ENCODE peak calls at places on chromosome 14, in ten cellular contexts. S is hepatocyte, M is gastrocnemius medialis, K is dorsolateral prefrontal cortex, N is cardiac muscle cell, R is cardiac fibroblast, V is BJ, E is astrocyte of the cerebellum, P is fibroblast of the aortic adventitia, F is adrenal gland. Z is an unnamed sample.

GRCh38 chr14:67820428-67820881 is 876 bp downstream of the RAD51B start:
- DNase-seq in S (peak), M (no peak), K (no peak), N (peak), R (peak), V (peak), E (no peak), P (peak), F (no peak), Z (no peak)

GRCh38 chr14:58737511-58737910 is 99.7 kb downstream of the DACT1 start:
- DNase-seq in S (no peak), M (no peak), K (no peak), N (no peak), R (peak), V (no peak), E (no peak), P (no peak), F (no peak), Z (no peak)

GRCh38 chr14:68283378-68284123 is 464.0 kb downstream of the RAD51B start:
- DNase-seq in S (no peak), M (peak), K (no peak), N (peak), R (no peak), V (no peak), E (no peak), P (peak), F (peak), Z (no peak)

GRCh38 chr14:91731986-91732385 is at the start of gene CATSPERB:
- DNase-seq in S (no peak), M (no peak), K (no peak), N (no peak), R (no peak), V (no peak), E (no peak), P (no peak), F (no peak), Z (no peak)

GRCh38 chr14:96121660-96122395 is 82.7 kb downstream of the C14orf132 start:
- DNase-seq in S (no peak), M (no peak), K (no peak), N (peak), R (peak), V (no peak), E (no peak), P (no peak), F (no peak), Z (no peak)

GRCh38 chr14:23512156-23512555 is 39.4 kb downstream of the ZFHX2 start:
- DNase-seq in S (no peak), M (no peak), K (no peak), N (peak), R (no peak), V (no peak), E (no peak), P (no peak), F (no peak), Z (no peak)

GRCh38 chr14:38158468-38158867 is 49.2 kb upstream of the SSTR1 start:
- DNase-seq in S (no peak), M (no peak), K (no peak), N (no peak), R (no peak), V (no peak), E (no peak), P (no peak), F (no peak), Z (no peak)

GRCh38 chr14:100130471-100130870 is 29.0 kb downstream of the DEGS2 start:
- DNase-seq in S (no peak), M (no peak), K (no peak), N (no peak), R (no peak), V (no peak), E (no peak), P (no peak), F (no peak), Z (no peak)

GRCh38 chr14:106840258-106840657 is 1313.9 kb downstream of the TMEM121 start:
- DNase-seq in S (no peak), M (no peak), K (no peak), N (no peak), R (no peak), V (no peak), E (no peak), P (no peak), F (no peak), Z (no peak)

GRCh38 chr14:91753501-91754128 is 21.7 kb upstream of the CATSPERB start:
- DNase-seq in S (no peak), M (no peak), K (no peak), N (no peak), R (no peak), V (no peak), E (no peak), P (no peak), F (no peak), Z (no peak)

GRCh38 chr14:58752782-58753181 is 115.0 kb downstream of the DACT1 start:
- DNase-seq in S (no peak), M (peak), K (peak), N (peak), R (peak), V (no peak), E (no peak), P (peak), F (peak), Z (no peak)

GRCh38 chr14:35470775-35471174 is 63.2 kb upstream of the INSM2 start:
- DNase-seq in S (peak), M (no peak), K (no peak), N (peak), R (peak), V (no peak), E (peak), P (peak), F (no peak), Z (no peak)

DNA sequence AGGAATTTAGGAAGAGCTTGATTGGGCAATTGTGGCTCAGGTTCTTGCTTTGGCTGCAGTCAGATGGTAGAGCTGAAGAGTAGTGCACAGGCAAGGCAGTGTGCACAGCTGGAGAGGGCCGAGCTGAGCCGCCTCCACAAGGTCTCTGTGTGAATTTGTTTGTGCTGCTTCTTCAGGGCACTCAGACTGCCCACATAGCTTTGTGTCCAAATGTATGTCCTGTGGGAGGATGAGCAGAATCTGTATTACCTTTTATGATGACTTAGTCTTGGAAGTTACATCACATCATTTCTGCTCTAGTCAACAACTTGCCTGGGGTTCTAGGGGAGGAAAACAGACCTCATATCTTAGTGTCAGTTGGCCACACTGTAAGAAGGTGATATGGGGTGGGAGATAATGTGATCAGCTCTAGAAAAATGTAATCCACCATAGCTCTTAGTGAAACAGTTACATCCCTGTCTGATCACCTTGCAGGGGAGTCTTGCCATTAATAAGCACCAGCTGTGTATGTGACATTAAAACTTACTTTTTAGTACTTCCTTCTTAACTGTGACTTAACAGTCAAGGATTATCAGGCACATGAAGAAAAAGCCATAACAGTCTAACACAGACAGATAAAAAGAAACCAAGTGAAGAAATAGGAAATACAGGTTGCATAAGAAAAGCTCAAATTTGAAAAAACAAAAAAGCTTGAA is 53.4 kb downstream of the RCOR1 start:
- DNase-seq in S (no peak), M (no peak), K (no peak), N (peak), R (no peak), V (no peak), E (no peak), P (peak), F (no peak), Z (no peak)
- H3K4me3 ChIP-seq in S (no peak), M (no peak), K (no peak), N (no peak), R (no peak), V (no peak), E (no peak), P (no peak), F (no peak), Z (no peak)

GRCh38 chr14:53613404-53614253 is 343.0 kb downstream of the BMP4 start:
- DNase-seq in S (peak), M (no peak), K (no peak), N (no peak), R (no peak), V (no peak), E (peak), P (no peak), F (peak), Z (no peak)
- TF ChIP-seq CTCF in S (no peak), M (no peak), K (no peak), N (no peak), R (no peak), V (no peak), E (no peak), P (no peak), F (no peak), Z (no peak)

DNA sequence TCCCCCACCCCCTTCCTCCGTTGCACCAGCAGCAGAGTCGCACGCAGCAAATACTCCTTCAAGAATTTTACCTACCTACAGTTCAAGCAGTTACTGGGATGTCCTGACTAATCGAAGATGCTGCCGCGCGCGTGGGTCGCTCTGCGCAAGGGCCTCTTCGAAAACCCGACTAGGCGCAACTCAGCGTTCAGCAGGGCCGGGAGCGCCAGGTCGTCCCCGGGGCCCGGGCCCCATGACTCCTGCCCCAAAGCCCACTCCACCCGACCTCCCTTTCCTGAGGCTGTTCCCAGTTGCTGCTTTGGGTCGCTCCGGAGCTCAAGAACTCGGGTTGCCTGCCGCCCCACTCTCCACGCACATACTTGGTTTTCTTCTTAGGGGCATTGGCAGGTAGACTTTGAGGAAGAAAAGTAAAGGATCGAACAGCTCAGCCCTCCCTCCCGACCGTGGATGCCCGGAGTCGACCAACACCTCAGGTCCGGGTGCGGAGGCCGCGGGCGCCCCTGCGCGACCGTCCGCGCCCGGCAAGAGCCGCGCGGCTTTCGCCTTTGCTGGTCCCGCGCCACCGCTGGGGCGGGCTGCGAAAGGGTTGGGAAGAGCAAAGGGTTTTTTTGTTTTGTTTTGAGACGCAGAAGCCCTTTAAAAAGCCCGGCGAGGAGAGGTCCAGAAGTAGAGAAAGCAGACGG is 1.9 kb downstream of the BMP4 start:
- DNase-seq in S (peak), M (no peak), K (no peak), N (peak), R (peak), V (no peak), E (no peak), P (peak), F (peak), Z (no peak)
- H3K4me3 ChIP-seq in S (peak), M (peak), K (peak), N (peak), R (peak), V (peak), E (peak), P (peak), F (peak), Z (peak)

DNA sequence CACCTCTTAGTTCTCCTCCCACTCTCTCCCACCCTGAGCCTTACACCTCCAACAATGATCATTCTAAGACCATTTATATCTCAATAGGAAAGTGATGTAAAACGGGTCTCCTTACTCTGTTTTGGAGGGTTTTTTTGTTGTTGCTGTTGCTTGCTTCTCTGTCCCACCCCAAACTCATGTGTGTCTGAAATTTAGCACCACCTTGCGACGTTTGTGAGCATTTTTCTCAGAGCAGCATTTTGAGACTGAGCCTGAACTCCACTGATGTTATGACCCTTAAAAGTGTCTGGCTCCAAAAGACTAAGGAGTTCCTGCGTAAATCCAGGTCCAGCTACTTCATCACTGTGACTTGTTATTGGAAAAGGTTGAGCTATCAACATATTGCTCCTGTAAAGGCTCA is 155.0 kb downstream of the DAD1 start:
- DNase-seq in S (no peak), M (no peak), K (no peak), N (no peak), R (no peak), V (no peak), E (no peak), P (no peak), F (no peak), Z (no peak)
- TF ChIP-seq CTCF in S (peak), M (no peak), K (no peak), N (no peak), R (no peak), V (no peak), E (no peak), P (peak), F (no peak), Z (no peak)

DNA sequence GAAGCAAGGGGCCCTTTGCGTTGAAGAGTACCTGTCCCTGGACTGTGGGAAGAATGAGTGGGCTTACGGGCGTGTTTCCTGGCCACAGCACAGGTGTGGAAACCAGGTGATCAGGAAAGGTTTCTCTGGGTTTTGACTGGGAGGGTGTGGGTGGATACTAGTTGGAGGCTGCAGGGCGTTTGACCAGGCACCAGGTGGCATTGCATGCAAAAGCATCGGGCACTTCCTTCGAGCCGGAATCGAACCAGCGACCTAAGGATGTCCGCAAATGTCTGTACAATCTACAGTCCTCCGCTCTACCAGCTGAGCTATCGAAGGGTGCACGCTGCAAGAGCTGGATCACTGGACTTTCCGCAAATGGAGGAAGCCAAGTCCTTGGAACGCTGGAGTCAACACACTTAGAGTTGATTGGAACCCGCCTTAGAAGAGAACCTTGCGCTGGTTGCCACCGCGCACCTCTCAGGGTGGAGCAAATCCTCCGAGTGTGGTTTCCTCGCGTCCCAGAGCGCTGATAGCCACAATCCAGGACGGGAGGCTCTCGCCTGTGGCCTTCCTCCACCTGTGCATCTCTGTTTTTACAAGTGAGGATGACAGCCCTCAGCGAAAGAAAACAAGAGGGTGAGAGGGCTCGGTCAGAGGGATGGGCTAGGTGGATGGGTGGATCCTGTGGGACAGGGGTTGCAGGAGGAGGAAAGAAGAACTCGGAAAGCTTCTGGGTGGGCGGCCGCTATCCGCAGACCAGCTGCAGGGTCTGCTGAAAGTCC is 21.2 kb upstream of the RNASE4 start:
- DNase-seq in S (peak), M (peak), K (peak), N (peak), R (peak), V (no peak), E (no peak), P (peak), F (peak), Z (peak)
- H3K4me3 ChIP-seq in S (no peak), M (peak), K (peak), N (peak), R (peak), V (no peak), E (peak), P (peak), F (no peak), Z (no peak)

DNA sequence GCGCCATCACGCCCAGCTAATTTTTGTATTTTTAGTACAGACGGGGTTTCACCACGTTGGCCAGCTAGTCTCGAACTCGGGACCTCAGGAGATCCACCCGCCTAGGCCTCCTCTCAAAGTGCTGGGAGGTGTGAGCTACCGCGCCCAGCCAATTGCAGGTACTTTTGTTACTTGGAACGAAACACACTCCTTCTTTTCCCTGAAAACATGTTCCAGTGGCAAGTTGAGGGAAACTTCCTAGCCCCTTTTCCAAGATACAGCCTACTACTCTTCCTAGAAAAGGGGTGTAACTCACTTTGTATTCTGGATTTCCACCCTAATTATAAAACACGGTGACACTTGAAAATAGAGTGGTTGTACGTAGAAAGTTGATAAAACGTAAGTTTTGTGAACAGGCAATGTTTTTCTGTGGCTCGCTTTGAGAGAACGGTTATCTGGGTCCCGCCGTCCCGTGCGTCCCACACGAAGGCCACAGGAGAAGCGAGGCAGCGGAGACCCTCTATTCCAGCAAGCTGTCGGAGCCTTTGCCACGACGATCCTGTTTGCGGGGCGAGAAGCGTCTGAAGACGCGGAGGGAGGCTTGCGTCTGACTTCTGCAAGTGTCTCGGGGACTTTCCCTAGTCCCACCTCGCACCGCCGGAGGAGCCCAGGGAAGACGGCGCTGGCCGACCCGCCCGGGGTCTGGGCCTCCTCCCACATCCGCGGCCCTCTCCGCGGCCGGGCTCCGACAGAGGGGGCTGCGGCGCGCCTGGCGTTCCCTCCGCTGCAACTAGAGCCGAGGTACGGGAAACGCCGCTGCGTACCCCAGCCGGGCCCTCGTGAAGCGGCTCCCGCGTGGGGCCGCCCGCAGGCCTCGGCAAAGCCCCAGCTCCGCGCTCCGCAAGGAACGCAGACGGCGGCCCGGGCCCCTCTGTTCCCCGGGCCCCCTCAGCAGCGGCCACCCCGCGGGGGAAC is 745 bp downstream of the CDCA4 start:
- DNase-seq in S (peak), M (no peak), K (no peak), N (peak), R (peak), V (no peak), E (no peak), P (no peak), F (no peak), Z (no peak)
- TF ChIP-seq CTCF in S (no peak), M (no peak), K (no peak), N (no peak), R (no peak), V (peak), E (no peak), P (no peak), F (no peak), Z (peak)

DNA sequence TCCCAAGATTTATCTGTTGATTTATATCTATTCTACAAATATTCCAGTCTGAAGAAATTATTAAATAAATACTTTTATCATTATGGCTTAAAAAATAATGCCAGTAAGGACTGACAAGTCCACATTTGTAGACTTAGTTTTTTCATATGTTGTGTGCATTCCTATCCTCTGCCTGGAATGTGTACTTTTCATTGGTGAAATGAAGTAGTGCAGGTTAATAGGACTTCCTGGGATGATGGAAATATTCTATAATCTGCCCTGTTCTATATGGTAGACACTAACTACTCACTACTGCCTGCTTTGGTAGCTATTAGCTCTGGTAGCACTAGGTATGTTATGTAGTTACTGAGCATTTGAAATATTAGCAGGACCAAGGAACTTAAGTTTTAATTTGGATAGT is 86.7 kb downstream of the PCNX1 start:
- DNase-seq in S (no peak), M (no peak), K (no peak), N (no peak), R (no peak), V (no peak), E (no peak), P (no peak), F (no peak), Z (no peak)
- H3K4me3 ChIP-seq in S (no peak), M (no peak), K (no peak), N (no peak), R (no peak), V (no peak), E (no peak), P (no peak), F (no peak), Z (no peak)

GRCh38 chr14:29216774-29217232 is 450.2 kb downstream of the FOXG1 start:
- DNase-seq in S (no peak), M (no peak), K (no peak), N (no peak), R (peak), V (no peak), E (peak), P (peak), F (no peak), Z (no peak)

GRCh38 chr14:29217813-29218450 is 451.3 kb downstream of the FOXG1 start:
- DNase-seq in S (no peak), M (no peak), K (no peak), N (no peak), R (peak), V (no peak), E (no peak), P (no peak), F (no peak), Z (no peak)

GRCh38 chr14:29220077-29220476 is 453.5 kb downstream of the FOXG1 start:
- DNase-seq in S (no peak), M (no peak), K (no peak), N (no peak), R (no peak), V (no peak), E (no peak), P (no peak), F (no peak), Z (no peak)

GRCh38 chr14:29227631-29228030 is 461.0 kb downstream of the FOXG1 start:
- DNase-seq in S (no peak), M (no peak), K (no peak), N (peak), R (peak), V (no peak), E (no peak), P (peak), F (no peak), Z (no peak)

GRCh38 chr14:29222671-29223268 is 456.2 kb downstream of the FOXG1 start:
- DNase-seq in S (peak), M (no peak), K (peak), N (peak), R (peak), V (no peak), E (peak), P (peak), F (peak), Z (no peak)
- TF ChIP-seq CTCF in S (peak), M (no peak), K (peak), N (peak), R (peak), V (peak), E (peak), P (peak), F (peak), Z (peak)

Z was measured in AG09309.